ENCODE peak calls at places on chromosomes 2 and 18, in ten cellular contexts. I is psoas muscle, J is suprapubic skin, Z is body of pancreas, E is PC-9, U is Peyer's patch, L is breast epithelium, Q is heart left ventricle, R is heart right ventricle, V is cardiac muscle cell. G is an unnamed sample.

GRCh38 chr2:205763708-205764501 is 81.6 kb downstream of the NRP2 start:
- DNase-seq in I (peak; percentile 62), J (peak; percentile 83), Z (peak; percentile 52), E (peak; percentile 80), U (no peak), L (no peak), Q (peak; percentile 29), R (peak; percentile 37), V (peak; percentile 90), G (no peak)

GRCh38 chr18:3612315-3612714 is 162.3 kb downstream of the TGIF1 start:
- DNase-seq in I (no peak), J (peak; percentile 8), Z (no peak), E (no peak), U (no peak), L (no peak), Q (peak; percentile 5), R (no peak), V (no peak), G (no peak)

GRCh38 chr2:234935311-234935710 is 16.5 kb upstream of the SH3BP4 start:
- DNase-seq in I (no peak), J (no peak), Z (no peak), E (no peak), U (no peak), L (no peak), Q (no peak), R (no peak), V (no peak), G (no peak)

GRCh38 chr2:137969418-137969765 is 5.1 kb downstream of the HNMT start:
- DNase-seq in I (no peak), J (no peak), Z (peak; percentile 72), E (peak; percentile 90), U (no peak), L (no peak), Q (peak; percentile 39), R (peak; percentile 41), V (peak; percentile 96), G (no peak)

GRCh38 chr2:240529344-240529999 is 28.3 kb downstream of the ANKMY1 start:
- DNase-seq in I (no peak), J (no peak), Z (no peak), E (no peak), U (peak; percentile 7), L (peak; percentile 27), Q (no peak), R (no peak), V (no peak), G (no peak)

GRCh38 chr2:228407821-228408220 is 226.3 kb upstream of the SPHKAP start:
- DNase-seq in I (no peak), J (no peak), Z (no peak), E (no peak), U (no peak), L (no peak), Q (no peak), R (no peak), V (no peak), G (no peak)

GRCh38 chr18:49178736-49179135 is 228.0 kb upstream of the SMAD7 start:
- DNase-seq in I (no peak), J (no peak), Z (peak; percentile 64), E (no peak), U (peak; percentile 20), L (no peak), Q (peak; percentile 27), R (peak; percentile 35), V (peak; percentile 46), G (no peak)

GRCh38 chr2:41763091-41763490 is 284.7 kb upstream of the PKDCC start:
- DNase-seq in I (no peak), J (no peak), Z (no peak), E (no peak), U (no peak), L (no peak), Q (no peak), R (no peak), V (no peak), G (no peak)

GRCh38 chr2:138503087-138503442 is 1.5 kb downstream of the SPOPL start:
- DNase-seq in I (no peak), J (no peak), Z (no peak), E (no peak), U (no peak), L (no peak), Q (no peak), R (no peak), V (peak; percentile 13), G (no peak)

GRCh38 chr2:231000211-231000904 is 4.4 kb downstream of the SPATA3 start:
- DNase-seq in I (no peak), J (no peak), Z (peak; percentile 44), E (no peak), U (no peak), L (no peak), Q (no peak), R (no peak), V (no peak), G (no peak)

GRCh38 chr18:63233334-63233733 is 86.2 kb downstream of the BCL2 start:
- DNase-seq in I (no peak), J (no peak), Z (no peak), E (no peak), U (no peak), L (no peak), Q (no peak), R (no peak), V (no peak), G (no peak)

GRCh38 chr2:217749009-217749408 is 253.8 kb downstream of the TNS1 start:
- DNase-seq in I (no peak), J (no peak), Z (no peak), E (no peak), U (no peak), L (no peak), Q (no peak), R (no peak), V (no peak), G (no peak)

GRCh38 chr2:16678964-16679363 is 13.3 kb upstream of the CYRIA start:
- DNase-seq in I (no peak), J (no peak), Z (no peak), E (no peak), U (no peak), L (no peak), Q (no peak), R (no peak), V (no peak), G (no peak)

GRCh38 chr2:136997550-136997949 is 232.2 kb downstream of the THSD7B start:
- DNase-seq in I (no peak), J (no peak), Z (no peak), E (no peak), U (no peak), L (no peak), Q (no peak), R (no peak), V (no peak), G (no peak)

GRCh38 chr2:112006076-112006410 is 49.0 kb upstream of the TMEM87B start:
- DNase-seq in I (no peak), J (no peak), Z (peak; percentile 35), E (peak; percentile 78), U (no peak), L (no peak), Q (no peak), R (no peak), V (peak; percentile 64), G (no peak)

GRCh38 chr2:64697286-64698023 is 43.7 kb upstream of the SERTAD2 start:
- DNase-seq in I (no peak), J (no peak), Z (no peak), E (no peak), U (no peak), L (no peak), Q (no peak), R (no peak), V (peak; percentile 68), G (no peak)

GRCh38 chr18:13527730-13528129 is 198.6 kb downstream of the FAM210A start:
- DNase-seq in I (no peak), J (no peak), Z (no peak), E (no peak), U (no peak), L (no peak), Q (no peak), R (no peak), V (no peak), G (no peak)
- H3K36me3 ChIP-seq in I (no peaks in the 10 kb centered on the region), J (peaks cover 5% of the 10 kb centered on the region), Z (no peaks in the 10 kb centered on the region), E (no peaks in the 10 kb centered on the region), U (no peaks in the 10 kb centered on the region), L (no peaks in the 10 kb centered on the region), Q (no peaks in the 10 kb centered on the region), R (peaks cover 4% of the 10 kb centered on the region), V (no peaks in the 10 kb centered on the region), G (no peaks in the 10 kb centered on the region)

GRCh38 chr18:23551978-23552377 is 34.3 kb downstream of the NPC1 start:
- DNase-seq in I (no peak), J (no peak), Z (no peak), E (no peak), U (no peak), L (no peak), Q (no peak), R (no peak), V (no peak), G (no peak)
- H3K36me3 ChIP-seq in I (peaks cover 97% of the 10 kb centered on the region), J (peaks cover 78% of the 10 kb centered on the region), Z (peaks cover 19% of the 10 kb centered on the region), E (peaks cover 1% of the 10 kb centered on the region), U (peaks cover 86% of the 10 kb centered on the region), L (peaks cover 13% of the 10 kb centered on the region), Q (peaks cover 99% of the 10 kb centered on the region), R (peaks cover 98% of the 10 kb centered on the region), V (peaks cover 23% of the 10 kb centered on the region), G (peaks cover 62% of the 10 kb centered on the region)

DNA sequence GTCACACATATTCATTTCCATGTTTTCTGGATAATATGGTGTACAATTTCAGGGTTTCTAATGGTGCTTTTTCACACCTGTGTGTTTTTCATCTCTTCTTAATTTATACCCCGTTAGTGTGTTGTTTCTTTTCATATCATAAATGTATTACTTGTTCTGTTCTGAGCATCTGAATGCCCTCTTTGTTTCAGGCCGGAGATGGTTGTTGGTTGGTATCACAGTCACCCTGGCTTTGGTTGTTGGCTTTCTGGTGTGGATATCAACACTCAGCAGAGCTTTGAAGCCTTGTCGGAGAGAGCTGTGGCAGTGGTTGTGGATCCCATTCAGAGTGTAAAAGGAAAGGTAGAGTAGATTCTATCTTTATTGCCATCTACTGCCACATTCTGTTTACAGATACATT is 45.1 kb upstream of the TBR1 start:
- DNase-seq in I (no peak), J (no peak), Z (no peak), E (no peak), U (no peak), L (no peak), Q (no peak), R (no peak), V (no peak), G (no peak)
- H3K36me3 ChIP-seq in I (peaks cover 52% of the 10 kb centered on the region), J (peaks cover 9% of the 10 kb centered on the region), Z (peaks cover 3% of the 10 kb centered on the region), E (peaks cover 17% of the 10 kb centered on the region), U (peaks cover 20% of the 10 kb centered on the region), L (peaks cover 11% of the 10 kb centered on the region), Q (peaks cover 51% of the 10 kb centered on the region), R (peaks cover 33% of the 10 kb centered on the region), V (peaks cover 4% of the 10 kb centered on the region), G (peaks cover 12% of the 10 kb centered on the region)

GRCh38 chr2:223896751-223897320 is 48.3 kb downstream of the WDFY1 start:
- DNase-seq in I (no peak), J (peak; percentile 64), Z (no peak), E (no peak), U (peak; percentile 65), L (no peak), Q (no peak), R (no peak), V (peak; percentile 29), G (no peak)
- H3K36me3 ChIP-seq in I (peaks cover 81% of the 10 kb centered on the region), J (peaks cover 71% of the 10 kb centered on the region), Z (peaks cover 13% of the 10 kb centered on the region), E (peaks cover 16% of the 10 kb centered on the region), U (peaks cover 58% of the 10 kb centered on the region), L (peaks cover 4% of the 10 kb centered on the region), Q (peaks cover 90% of the 10 kb centered on the region), R (peaks cover 80% of the 10 kb centered on the region), V (peaks cover 18% of the 10 kb centered on the region), G (peaks cover 39% of the 10 kb centered on the region)